ENCODE peak calls at places on chromosomes 3 and 15, in six cellular contexts. D is ovary, H is mucosa of descending colon, R is AG09309, J is astrocyte of the spinal cord, B is progenitor cell of endocrine pancreas. E is an unnamed sample.
A peak's percentile ranks its signal among the peaks of the same experiment; 100 is the strongest.

GRCh38 chr3:126537116-126537729 is 13.3 kb downstream of the CHST13 start:
- DNase-seq in D (peak; percentile 12), H (no peak), R (no peak), J (no peak), B (no peak), E (no peak)

GRCh38 chr15:47203993-47204392 is 513.3 kb upstream of the SEMA6D start:
- DNase-seq in D (no peak), H (no peak), R (no peak), J (no peak), B (no peak), E (no peak)

GRCh38 chr3:127043041-127043641 is 60.2 kb downstream of the PLXNA1 start:
- DNase-seq in D (peak; percentile 37), H (no peak), R (no peak), J (no peak), B (no peak), E (no peak)

GRCh38 chr15:98408231-98408630 is 240.1 kb upstream of the IGF1R start:
- DNase-seq in D (no peak), H (no peak), R (no peak), J (no peak), B (no peak), E (no peak)

GRCh38 chr15:69568621-69569020 is 116.0 kb downstream of the RPLP1 start:
- DNase-seq in D (no peak), H (no peak), R (peak; percentile 37), J (peak; percentile 65), B (no peak), E (peak; percentile 49)

GRCh38 chr15:43749690-43750345 is 3.6 kb downstream of the PDIA3 start:
- DNase-seq in D (no peak), H (no peak), R (no peak), J (peak; percentile 7), B (no peak), E (no peak)

GRCh38 chr15:80779658-80780415 is 667 bp downstream of the CEMIP start:
- DNase-seq in D (peak; percentile 66), H (peak; percentile 41), R (no peak), J (peak; percentile 36), B (no peak), E (no peak)

GRCh38 chr3:125054436-125055164 is 1.2 kb downstream of the HEG1 start:
- DNase-seq in D (no peak), H (no peak), R (no peak), J (peak; percentile 76), B (no peak), E (peak; percentile 66)

GRCh38 chr15:68300115-68300940 is 22.8 kb downstream of the FEM1B start:
- DNase-seq in D (no peak), H (no peak), R (no peak), J (no peak), B (no peak), E (no peak)

GRCh38 chr3:10925436-10926260 is 66.9 kb upstream of the SLC6A1 start:
- DNase-seq in D (no peak), H (no peak), R (no peak), J (no peak), B (no peak), E (no peak)

GRCh38 chr3:134211797-134212196 is 38.9 kb downstream of the RYK start:
- DNase-seq in D (no peak), H (no peak), R (no peak), J (peak; percentile 67), B (peak; percentile 15), E (peak; percentile 46)

GRCh38 chr3:67765575-67765974 is 111.2 kb upstream of the SUCLG2 start:
- DNase-seq in D (no peak), H (no peak), R (no peak), J (no peak), B (no peak), E (no peak)

GRCh38 chr15:79929412-79929811 is 32.6 kb upstream of the MTHFS start:
- DNase-seq in D (no peak), H (no peak), R (no peak), J (no peak), B (no peak), E (no peak)

GRCh38 chr3:126926684-126927404 is 56.1 kb upstream of the PLXNA1 start:
- DNase-seq in D (peak; percentile 62), H (no peak), R (peak; percentile 72), J (peak; percentile 91), B (no peak), E (peak; percentile 86)

GRCh38 chr3:191235331-191236314 is 36.6 kb downstream of the OSTN start:
- DNase-seq in D (no peak), H (no peak), R (no peak), J (peak; percentile 56), B (no peak), E (peak; percentile 71)

GRCh38 chr3:23406576-23406975 is 203.4 kb downstream of the UBE2E2 start:
- DNase-seq in D (no peak), H (no peak), R (no peak), J (peak; percentile 17), B (no peak), E (no peak)

GRCh38 chr3:151437906-151438305 is 23.0 kb downstream of the IGSF10 start:
- DNase-seq in D (no peak), H (no peak), R (no peak), J (no peak), B (no peak), E (no peak)

GRCh38 chr3:194118920-194119319 is 17.0 kb upstream of the HES1 start:
- DNase-seq in D (no peak), H (peak; percentile 14), R (no peak), J (no peak), B (no peak), E (no peak)

GRCh38 chr3:134864644-134865043 is 69.6 kb downstream of the EPHB1 start:
- DNase-seq in D (no peak), H (no peak), R (no peak), J (no peak), B (no peak), E (no peak)

GRCh38 chr3:146033950-146034349 is 127.0 kb downstream of the PLOD2 start:
- DNase-seq in D (no peak), H (no peak), R (no peak), J (no peak), B (no peak), E (no peak)

GRCh38 chr3:25849641-25850040 is 59.8 kb downstream of the OXSM start:
- DNase-seq in D (no peak), H (no peak), R (no peak), J (peak; percentile 38), B (no peak), E (no peak)

GRCh38 chr15:66399276-66399675 is 12.6 kb downstream of the MAP2K1 start:
- DNase-seq in D (no peak), H (no peak), R (no peak), J (no peak), B (no peak), E (no peak)

GRCh38 chr15:66402885-66403284 is 16.2 kb downstream of the MAP2K1 start:
- DNase-seq in D (no peak), H (no peak), R (no peak), J (no peak), B (no peak), E (no peak)

GRCh38 chr15:66403323-66403722 is 16.6 kb downstream of the MAP2K1 start:
- DNase-seq in D (no peak), H (no peak), R (no peak), J (no peak), B (no peak), E (no peak)

GRCh38 chr15:66400351-66400774 is 13.7 kb downstream of the MAP2K1 start:
- DNase-seq in D (no peak), H (no peak), R (no peak), J (peak; percentile 52), B (no peak), E (peak; percentile 25)

DNA sequence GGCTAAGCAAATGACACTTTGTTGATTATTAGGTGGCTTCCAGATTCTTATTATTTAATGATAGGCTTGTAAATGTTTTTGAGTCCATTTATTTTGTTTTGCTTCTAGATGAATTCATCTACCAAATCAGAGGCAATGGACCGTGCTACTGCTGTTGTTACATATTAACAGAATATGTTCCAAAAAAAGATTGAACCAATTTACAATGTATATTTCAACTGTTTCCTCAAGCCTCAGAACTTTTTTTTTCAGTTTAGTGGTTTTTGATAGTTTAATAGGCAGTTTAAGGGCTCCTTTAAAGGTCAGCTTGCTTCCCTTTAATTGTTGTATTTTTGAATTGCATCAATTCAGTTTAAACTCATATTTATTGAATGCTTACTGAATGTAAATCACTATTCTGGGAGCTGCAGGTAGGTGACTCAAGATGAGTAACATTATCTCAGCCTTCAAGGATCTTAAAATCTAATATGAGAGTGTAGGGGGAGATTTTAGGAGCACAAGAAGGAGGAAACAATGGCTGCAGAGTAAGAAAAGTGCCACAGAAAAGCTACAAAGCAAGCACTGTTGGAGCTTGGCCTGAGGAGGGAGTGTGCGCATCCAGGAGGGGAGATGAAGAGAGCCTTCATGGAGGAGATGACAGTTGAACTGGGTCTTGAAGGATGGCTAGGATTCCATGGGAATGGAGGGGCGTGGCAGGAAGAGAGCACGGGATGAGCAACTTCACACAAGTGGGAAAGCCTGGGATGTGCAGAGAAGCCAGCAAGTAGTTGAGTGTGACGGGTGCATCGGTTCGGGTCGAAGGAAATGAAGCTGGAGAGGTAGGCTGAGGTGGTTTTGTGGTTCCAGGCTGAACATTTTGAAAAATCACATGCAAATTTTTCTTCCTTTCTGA is 14.7 kb downstream of the MAP2K1 start:
- DNase-seq in D (no peak), H (no peak), R (no peak), J (no peak), B (no peak), E (no peak)
- TF ChIP-seq CTCF in D (no peak), H (no peak), R (no peak), J (no peak), B (no peak), E (no peak)

GRCh38 chr3:42635111-42635510 is 18.4 kb upstream of the ZBTB47 start:
- DNase-seq in D (no peak), H (no peak), R (no peak), J (peak; percentile 39), B (no peak), E (peak; percentile 34)
- TF ChIP-seq CTCF in D (no peak), H (no peak), R (no peak), J (no peak), B (no peak), E (peak; percentile 52)

DNA sequence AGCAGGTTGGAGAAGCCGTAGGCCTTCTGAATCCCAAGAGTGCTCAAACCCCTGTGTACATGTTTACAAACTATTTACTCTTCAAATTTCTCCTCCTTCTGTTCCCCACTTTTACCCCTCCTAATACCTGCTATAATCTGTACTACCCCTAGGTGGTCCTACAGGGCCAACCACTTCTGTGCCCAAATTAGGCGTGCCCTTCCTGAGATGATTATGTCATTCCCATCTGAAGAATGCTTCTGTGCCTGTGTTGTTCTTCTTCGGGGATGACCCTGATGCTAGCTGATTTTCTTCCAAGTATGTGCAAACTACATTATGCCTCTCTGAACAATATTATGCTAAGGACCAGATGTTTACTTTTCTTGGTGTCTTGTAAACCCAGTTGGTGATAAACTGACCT is 20.5 kb downstream of the RBP2 start:
- DNase-seq in D (no peak), H (no peak), R (no peak), J (no peak), B (no peak), E (no peak)
- TF ChIP-seq CTCF in D (no peak), H (no peak), R (no peak), J (peak; percentile 15), B (peak; percentile 32), E (peak; percentile 9)

DNA sequence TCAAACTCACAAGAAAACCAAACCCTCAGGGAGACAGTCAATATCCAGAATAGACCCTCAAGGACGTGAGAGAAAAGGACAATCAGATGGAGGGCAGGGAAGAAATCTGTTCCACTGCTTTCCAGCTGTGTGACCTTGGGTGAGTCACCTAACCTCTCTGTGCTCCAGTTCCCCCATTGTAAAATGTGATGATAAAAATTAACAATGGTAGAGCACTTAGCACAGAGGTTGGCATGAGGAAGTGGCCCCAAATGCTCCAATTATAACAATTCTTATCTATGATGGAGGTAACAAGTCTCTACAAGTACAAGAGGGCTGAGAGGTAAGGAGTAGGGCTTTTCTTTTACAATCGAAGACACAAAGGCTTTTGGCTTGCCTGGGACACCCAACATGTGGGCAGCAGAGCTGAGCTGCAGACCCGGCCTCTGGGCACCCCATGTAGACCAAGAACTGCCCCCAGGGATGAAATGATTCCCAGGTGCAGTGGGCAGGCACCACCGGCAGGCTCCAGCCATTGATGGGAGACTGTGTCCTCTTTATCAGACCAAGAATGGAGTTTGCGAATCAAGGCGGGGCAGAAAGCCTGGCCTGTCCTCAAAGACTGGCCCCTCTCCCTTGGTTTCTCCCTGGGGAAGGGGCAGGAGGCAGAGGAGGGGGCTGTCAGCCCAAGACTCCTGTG is 22.0 kb downstream of the WNT7A start:
- DNase-seq in D (no peak), H (no peak), R (no peak), J (no peak), B (no peak), E (no peak)
- TF ChIP-seq CTCF in D (no peak), H (no peak), R (no peak), J (no peak), B (no peak), E (no peak)